ENCODE peak calls at places on chromosomes 16 and 17, in four cellular contexts. J is ureter, E is AG04450, Z is substantia nigra. F is an unnamed sample.

GRCh38 chr17:9957244-9957643 is 52.2 kb upstream of the RCVRN start:
- DNase-seq in J (no peak), Z (no peak), E (no peak), F (no peak)

GRCh38 chr17:48929812-48930165 is 14.9 kb downstream of the SNF8 start:
- DNase-seq in J (no peak), E (no peak), Z (no peak), F (no peak)

GRCh38 chr17:1562178-1562643 is 381 bp downstream of the PITPNA start:
- DNase-seq in J (no peak), Z (peak), E (no peak), F (no peak)

GRCh38 chr17:13140750-13141149 is 122.9 kb upstream of the ELAC2 start:
- DNase-seq in J (no peak), Z (no peak), E (no peak), F (no peak)

GRCh38 chr17:36133629-36134259 is 30.1 kb downstream of the CCL4 start:
- DNase-seq in J (no peak), E (no peak), Z (no peak), F (no peak)

GRCh38 chr17:33667671-33668070 is 374.6 kb upstream of the ASIC2 start:
- DNase-seq in E (no peak), J (peak), Z (no peak), F (no peak)

GRCh38 chr17:7720125-7720524 is 2.6 kb downstream of the DNAH2 start:
- DNase-seq in Z (no peak), E (no peak), J (no peak), F (no peak)

GRCh38 chr17:9890124-9890523 is 14.9 kb downstream of the RCVRN start:
- DNase-seq in J (no peak), E (no peak), Z (no peak), F (no peak)

GRCh38 chr17:62750502-62751349 is 57.4 kb downstream of the MARCHF10 start:
- DNase-seq in J (no peak), E (no peak), Z (no peak), F (no peak)

GRCh38 chr16:30429678-30430427 is at the start of gene DCTPP1:
- DNase-seq in J (peak), Z (peak), E (peak), F (peak)

GRCh38 chr16:81429045-81429521 is 15.5 kb upstream of the CMIP start:
- DNase-seq in Z (no peak), E (no peak), J (no peak), F (peak)

GRCh38 chr17:78137392-78138203 is 7.0 kb downstream of the TMC8 start:
- DNase-seq in J (no peak), E (no peak), Z (no peak), F (no peak)

GRCh38 chr17:51761105-51761504 is 397.4 kb downstream of the CA10 start:
- DNase-seq in J (no peak), E (no peak), Z (no peak), F (no peak)

GRCh38 chr17:83075270-83075880 is 4.0 kb upstream of the METRNL start:
- DNase-seq in Z (no peak), E (no peak), J (no peak), F (no peak)

GRCh38 chr16:67155305-67156145 is 4.2 kb downstream of the TRADD start:
- DNase-seq in Z (peak), J (no peak), E (peak), F (peak)

GRCh38 chr16:88366032-88366703 is 16.6 kb upstream of the ZNF469 start:
- DNase-seq in Z (no peak), E (no peak), J (no peak), F (no peak)

GRCh38 chr17:78759203-78759968 is 22.7 kb downstream of the CYTH1 start:
- DNase-seq in E (no peak), J (peak), Z (no peak), F (peak)

GRCh38 chr17:13725286-13725990 is 123.7 kb upstream of the HS3ST3A1 start:
- DNase-seq in Z (no peak), E (no peak), J (no peak), F (peak)

GRCh38 chr16:88651276-88651988 is 579 bp upstream of the CYBA start:
- DNase-seq in Z (no peak), J (peak), E (no peak), F (no peak)

GRCh38 chr17:44769647-44770084 is 10.9 kb downstream of the ADAM11 start:
- DNase-seq in E (no peak), Z (no peak), J (no peak), F (no peak)

GRCh38 chr17:74149597-74150427 is 53.7 kb upstream of the RPL38 start:
- DNase-seq in E (no peak), J (no peak), Z (no peak), F (no peak)

GRCh38 chr17:29867643-29868181 is 62.3 kb downstream of the SSH2 start:
- DNase-seq in J (no peak), Z (no peak), E (no peak), F (no peak)

GRCh38 chr17:28760987-28761562 is 17.3 kb downstream of the TRAF4 start:
- DNase-seq in J (peak), E (no peak), Z (no peak), F (peak)

GRCh38 chr16:1113889-1114526 is 18.0 kb upstream of the C1QTNF8 start:
- DNase-seq in E (no peak), Z (no peak), J (no peak), F (no peak)

GRCh38 chr17:57629470-57629869 is 115.6 kb downstream of the CCDC182 start:
- DNase-seq in E (no peak), Z (no peak), J (no peak), F (no peak)

GRCh38 chr16:2895813-2896212 is 12.8 kb downstream of the FLYWCH2 start:
- DNase-seq in Z (no peak), E (no peak), J (no peak), F (no peak)

GRCh38 chr17:68318103-68318991 is 27.1 kb downstream of the ARSG start:
- DNase-seq in J (no peak), E (no peak), Z (no peak), F (no peak)

GRCh38 chr17:68675723-68676122 is 74.6 kb upstream of the FAM20A start:
- DNase-seq in E (no peak), Z (no peak), J (no peak), F (no peak)

GRCh38 chr16:15689290-15689689 is 39.2 kb downstream of the NDE1 start:
- DNase-seq in E (no peak), J (no peak), Z (no peak), F (no peak)

GRCh38 chr16:14564881-14565687 is 65.0 kb downstream of the PARN start:
- DNase-seq in J (no peak), E (no peak), Z (no peak), F (peak)

GRCh38 chr16:27291106-27291505 is 22.5 kb upstream of the NSMCE1 start:
- DNase-seq in E (no peak), J (no peak), Z (no peak), F (no peak)

F was measured in fibroblast of the conjunctiva.